ENCODE peak calls at places on chromosomes 1 and 21, in eight cellular contexts. E is GM23338, G is OCI-LY7, Y is HCT116, Z is PC-3, O is SK-N-SH, V is hepatocyte, T is MM.1S. U is an unnamed sample.

GRCh38 chr1:177873238-177873637 is 96.6 kb downstream of the SEC16B start:
- DNase-seq in E (no peak), G (no peak), Y (no peak), Z (peak; percentile 31), O (no peak), V (peak; percentile 66), T (no peak), U (no peak)

GRCh38 chr1:40014253-40014706 is 26.2 kb upstream of the CAP1 start:
- DNase-seq in E (no peak), G (no peak), Y (no peak), Z (peak; percentile 23), O (no peak), V (no peak), T (no peak), U (no peak)

GRCh38 chr1:230857077-230857476 is 11.2 kb downstream of the C1orf198 start:
- DNase-seq in E (no peak), G (no peak), Y (no peak), Z (no peak), O (no peak), V (no peak), T (no peak), U (no peak)

GRCh38 chr1:53893999-53894636 is at the start of gene DIO1:
- DNase-seq in E (peak; percentile 47), G (no peak), Y (no peak), Z (no peak), O (no peak), V (peak; percentile 57), T (no peak), U (peak; percentile 27)

GRCh38 chr1:43530483-43531452 is at the start of gene PTPRF:
- DNase-seq in E (peak; percentile 81), G (peak; percentile 23), Y (no peak), Z (peak; percentile 70), O (peak; percentile 95), V (peak; percentile 90), T (peak; percentile 33), U (peak; percentile 87)

GRCh38 chr1:65830306-65830705 is 37.6 kb downstream of the PDE4B start:
- DNase-seq in E (no peak), G (no peak), Y (no peak), Z (no peak), O (no peak), V (no peak), T (no peak), U (no peak)

GRCh38 chr1:221637641-221638041 is 104.2 kb downstream of the DUSP10 start:
- DNase-seq in E (no peak), G (no peak), Y (no peak), Z (peak; percentile 17), O (no peak), V (no peak), T (no peak), U (no peak)

GRCh38 chr1:23555949-23556640 is 3.2 kb downstream of the ID3 start:
- DNase-seq in E (peak; percentile 97), G (peak; percentile 85), Y (peak; percentile 67), Z (peak; percentile 72), O (no peak), V (peak; percentile 62), T (no peak), U (peak; percentile 63)

GRCh38 chr21:15293251-15293650 is 228.5 kb upstream of the NRIP1 start:
- DNase-seq in E (peak; percentile 79), G (no peak), Y (peak; percentile 15), Z (peak; percentile 94), O (no peak), V (peak; percentile 71), T (no peak), U (no peak)

GRCh38 chr1:27522860-27523665 is 33.1 kb upstream of the WASF2 start:
- DNase-seq in E (peak; percentile 74), G (peak; percentile 65), Y (no peak), Z (peak; percentile 31), O (no peak), V (peak; percentile 68), T (no peak), U (peak; percentile 52)
- TF ChIP-seq CTCF in E (peak; percentile 45), G (peak; percentile 73), Y (peak; percentile 35), Z (peak; percentile 35), O (peak; percentile 23), V (peak; percentile 43), T (no peak), U (peak; percentile 46)

GRCh38 chr1:67427947-67428346 is 2.3 kb downstream of the SERBP1 start:
- DNase-seq in E (no peak), G (no peak), Y (no peak), Z (no peak), O (no peak), V (no peak), T (no peak), U (no peak)

GRCh38 chr1:67431156-67431765 is 1.1 kb upstream of the SERBP1 start:
- DNase-seq in E (no peak), G (peak; percentile 31), Y (no peak), Z (no peak), O (no peak), V (no peak), T (no peak), U (no peak)

GRCh38 chr1:67430358-67431155 is at the start of gene SERBP1:
- DNase-seq in E (peak; percentile 99), G (peak; percentile 99), Y (peak; percentile 95), Z (peak; percentile 98), O (peak; percentile 94), V (peak; percentile 97), T (peak; percentile 99), U (peak; percentile 99)

GRCh38 chr1:67429011-67429527 is 1.1 kb downstream of the SERBP1 start:
- DNase-seq in E (peak; percentile 40), G (peak; percentile 45), Y (no peak), Z (peak; percentile 32), O (peak; percentile 32), V (peak; percentile 22), T (peak; percentile 61), U (peak; percentile 24)

DNA sequence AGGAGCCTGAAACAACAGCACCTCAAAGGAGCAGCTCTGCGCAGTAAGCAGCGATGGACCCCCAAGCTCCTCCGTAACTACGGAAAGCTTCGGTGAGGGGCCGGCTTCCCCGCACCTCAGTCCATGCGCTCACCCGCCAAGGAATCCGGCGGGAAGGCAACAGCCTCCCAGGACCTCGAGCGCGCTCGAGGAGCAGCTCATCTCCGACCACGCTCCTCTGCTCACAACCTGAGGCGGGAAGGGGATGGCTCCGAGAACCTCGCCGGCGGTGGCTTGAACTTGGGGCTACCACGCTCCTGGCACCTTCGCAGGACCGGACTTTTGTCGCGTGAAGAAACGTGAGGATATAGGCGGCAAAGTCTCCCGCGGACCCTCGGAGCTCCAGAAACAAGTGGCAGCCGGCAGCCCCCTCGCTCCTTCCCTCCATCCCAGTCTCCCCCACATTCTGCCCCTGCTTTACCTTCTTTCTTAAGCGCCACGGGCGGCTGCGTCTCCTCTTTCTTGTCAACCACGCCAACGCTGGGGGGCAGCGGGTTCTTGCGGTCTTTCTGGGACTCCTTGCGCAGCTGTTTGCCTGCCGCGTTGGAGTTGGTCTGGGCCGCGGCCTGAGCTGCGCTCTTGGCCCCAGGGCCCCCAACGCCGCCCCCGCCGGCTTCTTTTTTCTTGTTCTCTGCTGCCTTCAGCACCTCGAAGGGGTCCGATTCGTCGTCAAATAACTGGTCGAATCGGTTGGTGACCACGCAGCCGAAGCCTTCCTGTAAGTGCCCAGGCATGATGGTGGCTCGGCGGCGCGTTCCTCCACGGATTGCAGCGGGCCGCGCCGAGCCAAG is 459 bp downstream of the SERBP1 start:
- DNase-seq in E (peak; percentile 29), G (peak; percentile 44), Y (no peak), Z (peak; percentile 27), O (peak; percentile 38), V (peak; percentile 44), T (peak; percentile 38), U (peak; percentile 56)
- TF ChIP-seq EZH2phosphoT487 in E (no peak), G (no peak), Y (no peak), Z (no peak), O (no peak), V (no peak), T (no peak), U (no peak)

DNA sequence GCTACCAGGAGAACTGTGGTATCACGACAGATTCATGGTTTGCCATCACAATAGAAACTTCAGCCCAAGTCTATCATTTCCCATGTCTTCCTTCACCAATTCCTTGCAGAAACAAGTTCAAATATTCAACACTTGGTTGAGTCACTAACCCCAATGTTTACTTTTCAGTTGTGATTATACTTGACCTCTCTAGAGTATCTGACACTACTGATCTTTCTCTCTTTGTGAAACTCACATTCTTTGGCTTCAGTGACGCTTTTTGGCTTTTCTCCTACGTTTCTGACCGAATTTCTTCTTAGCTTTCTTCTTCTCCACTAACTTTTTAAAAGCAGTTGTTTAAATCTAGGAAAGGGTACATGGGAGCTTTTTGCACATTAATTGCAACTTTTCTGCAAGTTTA is 48.8 kb upstream of the HMGB4 start:
- DNase-seq in E (no peak), G (no peak), Y (no peak), Z (peak; percentile 36), O (no peak), V (no peak), T (no peak), U (no peak)
- TF ChIP-seq CTCF in E (no peak), G (no peak), Y (no peak), Z (no peak), O (no peak), V (no peak), T (no peak), U (no peak)

GRCh38 chr1:46490603-46491499 is 1.2 kb downstream of the DMBX1 start:
- DNase-seq in E (no peak), G (no peak), Y (no peak), Z (no peak), O (no peak), V (no peak), T (no peak), U (peak; percentile 47)

GRCh38 chr1:46489169-46489637 is 433 bp upstream of the DMBX1 start:
- DNase-seq in E (no peak), G (no peak), Y (no peak), Z (peak; percentile 24), O (no peak), V (peak; percentile 34), T (no peak), U (no peak)

GRCh38 chr1:46488343-46489168 is 1.1 kb upstream of the DMBX1 start:
- DNase-seq in E (peak; percentile 64), G (no peak), Y (no peak), Z (peak; percentile 30), O (no peak), V (peak; percentile 36), T (no peak), U (peak; percentile 76)

GRCh38 chr1:46491500-46492268 is 2.0 kb downstream of the DMBX1 start:
- DNase-seq in E (no peak), G (no peak), Y (no peak), Z (no peak), O (no peak), V (no peak), T (no peak), U (no peak)

DNA sequence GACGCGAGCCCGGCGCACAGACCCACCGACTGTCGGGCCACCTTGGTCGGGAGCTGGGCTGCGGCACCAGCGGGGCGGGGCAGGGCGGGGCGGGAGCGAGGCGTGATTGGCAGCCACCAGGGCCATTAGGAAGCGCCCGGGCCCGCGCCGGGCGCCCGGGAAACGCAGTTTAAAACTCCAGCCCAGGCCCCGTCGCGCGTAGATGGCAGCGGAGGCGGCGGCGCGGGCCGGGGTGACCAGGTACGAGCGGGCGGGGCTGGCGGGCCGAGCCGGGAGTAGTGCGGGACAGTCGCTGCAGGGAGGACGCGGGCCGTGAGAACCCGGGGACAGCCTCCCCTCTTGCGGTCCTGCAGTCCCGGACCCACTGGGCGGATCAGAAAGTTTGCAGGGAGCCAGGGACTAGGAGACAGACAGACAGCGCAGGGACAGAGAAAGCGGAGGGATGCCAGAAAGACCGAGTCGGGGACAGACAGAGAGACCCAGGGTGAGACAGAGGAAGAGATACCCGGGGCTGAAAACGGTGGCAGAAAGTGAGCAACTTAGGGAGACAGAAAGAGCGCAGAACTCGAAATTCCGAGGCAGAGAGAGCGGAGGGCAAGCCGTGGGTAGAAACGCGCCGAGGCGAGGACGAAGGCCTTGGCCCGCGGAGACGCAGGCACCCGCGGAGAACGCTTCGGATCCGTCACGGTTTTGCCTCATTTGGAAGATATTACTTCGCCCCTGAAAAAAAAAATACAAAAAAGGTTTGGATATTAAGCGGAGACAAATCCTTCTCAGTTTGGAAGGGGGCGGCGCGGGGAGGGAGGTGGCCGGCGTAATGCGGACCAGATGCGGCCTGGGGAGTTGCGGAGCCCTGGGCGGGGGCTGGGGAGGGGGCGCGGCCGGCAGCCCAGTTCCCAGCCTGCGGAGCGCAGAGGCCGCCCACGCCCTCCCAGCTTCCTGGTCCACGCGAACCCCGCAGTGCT is at the start of gene DMBX1:
- DNase-seq in E (peak; percentile 93), G (no peak), Y (peak; percentile 38), Z (peak; percentile 73), O (peak; percentile 86), V (peak; percentile 51), T (peak; percentile 33), U (peak; percentile 91)
- TF ChIP-seq EZH2phosphoT487 in E (peak; percentile 90), G (no peak), Y (no peak), Z (no peak), O (peak; percentile 72), V (peak; percentile 56), T (no peak), U (no peak)